ENCODE peak calls at places on chromosomes 3 and 15, in five cellular contexts. F is CD8-positive, alpha-beta T cell; U is NCI-H2029; O is T1000; I is activated CD8-positive, alpha-beta memory T cell treated with anti-CD3 and anti-CD28 coated beads, Interleukin-2, amount 50 U/mL, for 48 hours. M is an unnamed sample.

GRCh38 chr3:5006755-5007202 is 27.5 kb downstream of the BHLHE40 start:
- DNase-seq in F (peak; percentile 54), U (no peak), O (no peak), I (peak; percentile 85), M (peak; percentile 43)

GRCh38 chr15:70179309-70179892 is 81.7 kb upstream of the TLE3 start:
- DNase-seq in F (no peak), U (no peak), O (no peak), I (no peak), M (no peak)

GRCh38 chr3:20352547-20353164 is 166.7 kb upstream of the SGO1 start:
- DNase-seq in F (no peak), U (no peak), O (no peak), I (no peak), M (no peak)

GRCh38 chr3:8567784-8568575 is 66.4 kb downstream of the LMCD1 start:
- DNase-seq in F (no peak), U (no peak), O (peak; percentile 8), I (no peak), M (no peak)

GRCh38 chr3:127383656-127384179 is 95.9 kb upstream of the PRR20G start:
- DNase-seq in F (no peak), U (no peak), O (no peak), I (no peak), M (no peak)

GRCh38 chr3:77281721-77282120 is 241.8 kb downstream of the ROBO2 start:
- DNase-seq in F (no peak), U (no peak), O (no peak), I (no peak), M (no peak)

GRCh38 chr15:76912430-76912829 is 7.3 kb upstream of the SCAPER start:
- DNase-seq in F (no peak), U (no peak), O (no peak), I (no peak), M (no peak)

GRCh38 chr15:35728176-35728938 is 182.4 kb upstream of the DPH6 start:
- DNase-seq in F (no peak), U (no peak), O (no peak), I (no peak), M (no peak)

GRCh38 chr3:56837196-56837955 is 35.6 kb upstream of the ARHGEF3 start:
- DNase-seq in F (no peak), U (no peak), O (no peak), I (no peak), M (no peak)

GRCh38 chr3:184154909-184155643 is at the start of gene DVL3:
- DNase-seq in F (peak; percentile 43), U (peak; percentile 55), O (peak; percentile 49), I (peak; percentile 73), M (no peak)

GRCh38 chr3:159882784-159883779 is 105.6 kb upstream of the IL12A start:
- DNase-seq in F (no peak), U (no peak), O (peak; percentile 13), I (no peak), M (no peak)

GRCh38 chr3:184003187-184003967 is 14.3 kb downstream of the ABCC5 start:
- DNase-seq in F (no peak), U (no peak), O (no peak), I (no peak), M (no peak)

GRCh38 chr15:80367661-80368060 is 36.5 kb upstream of the ARNT2 start:
- DNase-seq in F (no peak), U (no peak), O (no peak), I (no peak), M (no peak)

GRCh38 chr3:100590114-100590839 is 19.1 kb upstream of the ADGRG7 start:
- DNase-seq in F (peak; percentile 62), U (no peak), O (peak; percentile 29), I (peak; percentile 68), M (peak; percentile 10)

GRCh38 chr15:83654379-83655236 is 685 bp downstream of the ADAMTSL3 start:
- DNase-seq in F (no peak), U (no peak), O (no peak), I (no peak), M (no peak)

GRCh38 chr3:155701882-155702465 is 42.9 kb downstream of the PLCH1 start:
- DNase-seq in F (no peak), U (peak; percentile 58), O (no peak), I (no peak), M (no peak)

GRCh38 chr15:55768670-55769185 is 25.8 kb upstream of the PRTG start:
- DNase-seq in F (no peak), U (no peak), O (no peak), I (no peak), M (no peak)

GRCh38 chr3:11289864-11290263 is 17.7 kb downstream of the ATG7 start:
- DNase-seq in F (no peak), U (no peak), O (no peak), I (no peak), M (no peak)

GRCh38 chr3:190491533-190492054 is 22.3 kb upstream of the IL1RAP start:
- DNase-seq in F (no peak), U (no peak), O (no peak), I (peak; percentile 60), M (no peak)

GRCh38 chr3:34619990-34620389 is 821.6 kb downstream of the PDCD6IP start:
- DNase-seq in F (no peak), U (no peak), O (no peak), I (no peak), M (no peak)

GRCh38 chr3:59482684-59483083 is 432.9 kb upstream of the CFAP20DC start:
- DNase-seq in F (no peak), U (no peak), O (no peak), I (no peak), M (no peak)

GRCh38 chr3:172522871-172523818 is at the start of gene TNFSF10:
- DNase-seq in F (peak; percentile 27), U (peak; percentile 52), O (no peak), I (peak; percentile 78), M (peak; percentile 12)

GRCh38 chr3:145649368-145649887 is 511.6 kb downstream of the PLOD2 start:
- DNase-seq in F (no peak), U (no peak), O (no peak), I (no peak), M (no peak)

GRCh38 chr15:23629234-23629805 is 18.3 kb downstream of the MAGEL2 start:
- DNase-seq in F (no peak), U (no peak), O (no peak), I (no peak), M (no peak)

GRCh38 chr15:51160484-51160883 is 65.8 kb upstream of the TNFAIP8L3 start:
- DNase-seq in F (no peak), U (no peak), O (no peak), I (no peak), M (no peak)

GRCh38 chr15:63531586-63531985 is 27.2 kb downstream of the USP3 start:
- DNase-seq in F (no peak), U (no peak), O (no peak), I (no peak), M (no peak)

GRCh38 chr3:25661694-25662455 is 2.8 kb downstream of the TOP2B start:
- DNase-seq in F (no peak), U (no peak), O (no peak), I (no peak), M (no peak)